ENCODE peak calls at places on chromosomes 11 and 22, in six cellular contexts. One of them, this sample, is unnamed.
A peak's percentile ranks its signal among the peaks of the same experiment; 100 is the strongest.

GRCh38 chr11:47986219-47986618 is 5.9 kb downstream of the PTPRJ start:
- DNase-seq in thoracic aorta: no peak
- DNase-seq in endodermal cell: no peak
- DNase-seq in adrenal gland: no peak
- DNase-seq in cardiac muscle cell: no peak
- DNase-seq in prostate gland: no peak
- DNase-seq in this sample: no peak

GRCh38 chr22:32587449-32587848 is 112.8 kb downstream of the FBXO7 start:
- DNase-seq in thoracic aorta: no peak
- DNase-seq in endodermal cell: no peak
- DNase-seq in adrenal gland: peak; percentile 62
- DNase-seq in cardiac muscle cell: no peak
- DNase-seq in prostate gland: no peak
- DNase-seq in this sample: no peak

GRCh38 chr11:122157540-122158173 is 41.6 kb upstream of the BLID start:
- DNase-seq in thoracic aorta: no peak
- DNase-seq in endodermal cell: no peak
- DNase-seq in adrenal gland: no peak
- DNase-seq in cardiac muscle cell: no peak
- DNase-seq in prostate gland: no peak
- DNase-seq in this sample: no peak

GRCh38 chr22:37417737-37418348 is 9.4 kb downstream of the ELFN2 start:
- DNase-seq in thoracic aorta: no peak
- DNase-seq in endodermal cell: no peak
- DNase-seq in adrenal gland: no peak
- DNase-seq in cardiac muscle cell: no peak
- DNase-seq in prostate gland: no peak
- DNase-seq in this sample: no peak

GRCh38 chr11:763549-764321 is 13.6 kb downstream of the GATD1 start:
- DNase-seq in thoracic aorta: no peak
- DNase-seq in endodermal cell: no peak
- DNase-seq in adrenal gland: no peak
- DNase-seq in cardiac muscle cell: no peak
- DNase-seq in prostate gland: no peak
- DNase-seq in this sample: no peak

GRCh38 chr11:132177106-132177505 is 806.7 kb downstream of the NTM start:
- DNase-seq in thoracic aorta: no peak
- DNase-seq in endodermal cell: no peak
- DNase-seq in adrenal gland: no peak
- DNase-seq in cardiac muscle cell: peak; percentile 81
- DNase-seq in prostate gland: no peak
- DNase-seq in this sample: peak; percentile 41

GRCh38 chr11:75308116-75308515 is 43.3 kb downstream of the ARRB1 start:
- DNase-seq in thoracic aorta: no peak
- DNase-seq in endodermal cell: no peak
- DNase-seq in adrenal gland: no peak
- DNase-seq in cardiac muscle cell: no peak
- DNase-seq in prostate gland: peak; percentile 53
- DNase-seq in this sample: no peak

GRCh38 chr11:119901657-119902577 is 172.9 kb upstream of the NECTIN1 start:
- DNase-seq in thoracic aorta: no peak
- DNase-seq in endodermal cell: no peak
- DNase-seq in adrenal gland: no peak
- DNase-seq in cardiac muscle cell: no peak
- DNase-seq in prostate gland: no peak
- DNase-seq in this sample: no peak

GRCh38 chr22:28981818-28982499 is 79.7 kb downstream of the C22orf31 start:
- DNase-seq in thoracic aorta: no peak
- DNase-seq in endodermal cell: no peak
- DNase-seq in adrenal gland: no peak
- DNase-seq in cardiac muscle cell: no peak
- DNase-seq in prostate gland: no peak
- DNase-seq in this sample: no peak

GRCh38 chr22:49916851-49917250 is 1.4 kb downstream of the ALG12 start:
- DNase-seq in thoracic aorta: no peak
- DNase-seq in endodermal cell: no peak
- DNase-seq in adrenal gland: no peak
- DNase-seq in cardiac muscle cell: no peak
- DNase-seq in prostate gland: no peak
- DNase-seq in this sample: no peak

GRCh38 chr22:42432020-42432596 is at the start of gene NFAM1:
- DNase-seq in thoracic aorta: no peak
- DNase-seq in endodermal cell: peak; percentile 56
- DNase-seq in adrenal gland: peak; percentile 70
- DNase-seq in cardiac muscle cell: no peak
- DNase-seq in prostate gland: no peak
- DNase-seq in this sample: peak; percentile 95

GRCh38 chr22:18992543-18993198 is 56.6 kb upstream of the PRODH start:
- DNase-seq in thoracic aorta: no peak
- DNase-seq in endodermal cell: no peak
- DNase-seq in adrenal gland: peak; percentile 9
- DNase-seq in cardiac muscle cell: no peak
- DNase-seq in prostate gland: no peak
- DNase-seq in this sample: no peak

GRCh38 chr11:93169950-93170561 is 27.7 kb downstream of the SLC36A4 start:
- DNase-seq in thoracic aorta: no peak
- DNase-seq in endodermal cell: no peak
- DNase-seq in adrenal gland: no peak
- DNase-seq in cardiac muscle cell: peak; percentile 42
- DNase-seq in prostate gland: no peak
- DNase-seq in this sample: peak; percentile 17

GRCh38 chr22:18968011-18968749 is 32.1 kb upstream of the PRODH start:
- DNase-seq in thoracic aorta: no peak
- DNase-seq in endodermal cell: peak; percentile 91
- DNase-seq in adrenal gland: no peak
- DNase-seq in cardiac muscle cell: peak; percentile 85
- DNase-seq in prostate gland: no peak
- DNase-seq in this sample: peak; percentile 44

GRCh38 chr22:43292633-43293025 is 50.5 kb downstream of the SCUBE1 start:
- DNase-seq in thoracic aorta: no peak
- DNase-seq in endodermal cell: no peak
- DNase-seq in adrenal gland: no peak
- DNase-seq in cardiac muscle cell: no peak
- DNase-seq in prostate gland: no peak
- DNase-seq in this sample: no peak

GRCh38 chr11:111691176-111691575 is 75.0 kb downstream of the PPP2R1B start:
- DNase-seq in thoracic aorta: no peak
- DNase-seq in endodermal cell: no peak
- DNase-seq in adrenal gland: no peak
- DNase-seq in cardiac muscle cell: no peak
- DNase-seq in prostate gland: no peak
- DNase-seq in this sample: no peak

GRCh38 chr11:34192481-34193401 is 87.3 kb downstream of the NAT10 start:
- DNase-seq in thoracic aorta: peak; percentile 70
- DNase-seq in endodermal cell: no peak
- DNase-seq in adrenal gland: peak; percentile 88
- DNase-seq in cardiac muscle cell: no peak
- DNase-seq in prostate gland: peak; percentile 38
- DNase-seq in this sample: no peak

GRCh38 chr22:44166877-44167276 is 13.8 kb upstream of the PARVG start:
- DNase-seq in thoracic aorta: no peak
- DNase-seq in endodermal cell: no peak
- DNase-seq in adrenal gland: no peak
- DNase-seq in cardiac muscle cell: no peak
- DNase-seq in prostate gland: no peak
- DNase-seq in this sample: no peak

GRCh38 chr11:72627594-72628281 is 46.5 kb downstream of the PDE2A start:
- DNase-seq in thoracic aorta: no peak
- DNase-seq in endodermal cell: no peak
- DNase-seq in adrenal gland: no peak
- DNase-seq in cardiac muscle cell: no peak
- DNase-seq in prostate gland: no peak
- DNase-seq in this sample: no peak

GRCh38 chr11:73326929-73327811 is 19.1 kb downstream of the ARHGEF17 start:
- DNase-seq in thoracic aorta: no peak
- DNase-seq in endodermal cell: no peak
- DNase-seq in adrenal gland: no peak
- DNase-seq in cardiac muscle cell: no peak
- DNase-seq in prostate gland: no peak
- DNase-seq in this sample: peak; percentile 68

GRCh38 chr11:20457934-20458333 is 70.4 kb downstream of the PRMT3 start:
- DNase-seq in thoracic aorta: no peak
- DNase-seq in endodermal cell: no peak
- DNase-seq in adrenal gland: no peak
- DNase-seq in cardiac muscle cell: no peak
- DNase-seq in prostate gland: no peak
- DNase-seq in this sample: no peak

GRCh38 chr11:23021287-23021863 is 161.1 kb upstream of the CCDC179 start:
- DNase-seq in thoracic aorta: no peak
- DNase-seq in endodermal cell: peak; percentile 67
- DNase-seq in adrenal gland: peak; percentile 67
- DNase-seq in cardiac muscle cell: peak; percentile 56
- DNase-seq in prostate gland: no peak
- DNase-seq in this sample: peak; percentile 19
- TF ChIP-seq CTCF in thoracic aorta: no peak
- TF ChIP-seq CTCF in endodermal cell: peak; percentile 93
- TF ChIP-seq CTCF in adrenal gland: peak; percentile 53
- TF ChIP-seq CTCF in cardiac muscle cell: peak; percentile 68
- TF ChIP-seq CTCF in prostate gland: peak; percentile 38
- TF ChIP-seq CTCF in this sample: peak; percentile 38

GRCh38 chr22:27687984-27688545 is 113.5 kb downstream of the MN1 start:
- DNase-seq in thoracic aorta: no peak
- DNase-seq in endodermal cell: peak; percentile 55
- DNase-seq in adrenal gland: no peak
- DNase-seq in cardiac muscle cell: no peak
- DNase-seq in prostate gland: no peak
- DNase-seq in this sample: no peak

GRCh38 chr22:27689664-27690063 is 111.9 kb downstream of the MN1 start:
- DNase-seq in thoracic aorta: no peak
- DNase-seq in endodermal cell: no peak
- DNase-seq in adrenal gland: no peak
- DNase-seq in cardiac muscle cell: no peak
- DNase-seq in prostate gland: no peak
- DNase-seq in this sample: no peak

GRCh38 chr22:27697888-27698287 is 103.7 kb downstream of the MN1 start:
- DNase-seq in thoracic aorta: no peak
- DNase-seq in endodermal cell: no peak
- DNase-seq in adrenal gland: no peak
- DNase-seq in cardiac muscle cell: no peak
- DNase-seq in prostate gland: no peak
- DNase-seq in this sample: no peak

GRCh38 chr22:27690596-27690995 is 111.0 kb downstream of the MN1 start:
- DNase-seq in thoracic aorta: no peak
- DNase-seq in endodermal cell: no peak
- DNase-seq in adrenal gland: no peak
- DNase-seq in cardiac muscle cell: no peak
- DNase-seq in prostate gland: no peak
- DNase-seq in this sample: no peak

DNA sequence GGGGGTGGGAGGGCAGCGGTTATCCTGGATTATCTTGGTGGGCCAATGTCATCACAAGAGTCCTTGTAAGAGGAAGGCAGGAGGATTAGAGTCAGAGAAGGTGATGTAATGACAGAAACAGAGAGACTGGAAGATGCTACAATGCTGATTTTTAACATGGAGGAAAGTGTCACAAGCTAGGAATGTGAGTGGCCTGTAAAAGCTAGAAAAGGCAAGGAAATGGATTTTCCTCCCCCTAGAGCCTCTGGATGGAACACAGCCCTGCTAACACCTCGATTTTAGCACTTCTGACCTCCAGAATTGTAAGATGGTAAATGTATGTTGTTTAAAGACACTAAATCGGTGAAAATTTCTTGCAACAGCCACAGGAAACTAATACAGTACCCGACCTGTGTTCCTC is 109.3 kb downstream of the MN1 start:
- DNase-seq in thoracic aorta: no peak
- DNase-seq in endodermal cell: no peak
- DNase-seq in adrenal gland: no peak
- DNase-seq in cardiac muscle cell: no peak
- DNase-seq in prostate gland: no peak
- DNase-seq in this sample: no peak
- TF ChIP-seq CTCF in thoracic aorta: no peak
- TF ChIP-seq CTCF in endodermal cell: peak; percentile 41
- TF ChIP-seq CTCF in adrenal gland: no peak
- TF ChIP-seq CTCF in cardiac muscle cell: no peak
- TF ChIP-seq CTCF in prostate gland: no peak
- TF ChIP-seq CTCF in this sample: no peak

DNA sequence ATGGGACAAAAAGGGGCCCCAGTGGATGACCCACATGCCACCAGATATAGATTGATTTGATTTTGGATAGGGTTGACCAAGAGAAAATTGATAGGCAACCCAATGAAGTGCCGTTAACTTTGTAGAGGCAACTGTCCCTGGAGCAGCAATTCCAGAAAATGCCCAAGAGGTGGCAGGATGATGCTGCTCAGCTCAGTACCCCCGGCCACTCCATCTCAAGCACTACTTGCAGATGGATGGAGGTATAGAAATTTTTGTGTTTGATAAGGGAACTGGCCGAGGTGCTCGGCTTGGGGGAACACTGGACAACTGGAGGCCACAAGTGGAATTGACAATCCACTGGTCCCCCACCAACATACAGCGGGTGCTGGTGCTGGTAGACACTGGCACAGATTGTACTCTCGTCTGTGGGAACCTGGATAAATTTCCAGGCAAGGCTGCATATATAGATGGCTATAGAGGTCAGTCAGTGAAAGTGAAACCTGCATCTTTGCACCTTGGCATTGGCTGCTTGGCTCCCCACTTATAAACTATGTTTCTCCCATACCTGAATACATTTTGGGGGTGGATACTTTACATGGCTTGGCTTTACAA is 86.3 kb downstream of the CCDC83 start:
- DNase-seq in thoracic aorta: no peak
- DNase-seq in endodermal cell: peak; percentile 83
- DNase-seq in adrenal gland: peak; percentile 85
- DNase-seq in cardiac muscle cell: peak; percentile 72
- DNase-seq in prostate gland: peak; percentile 37
- DNase-seq in this sample: peak; percentile 76
- TF ChIP-seq CTCF in thoracic aorta: peak; percentile 67
- TF ChIP-seq CTCF in endodermal cell: peak; percentile 84
- TF ChIP-seq CTCF in adrenal gland: peak; percentile 79
- TF ChIP-seq CTCF in cardiac muscle cell: peak; percentile 78
- TF ChIP-seq CTCF in prostate gland: peak; percentile 61
- TF ChIP-seq CTCF in this sample: peak; percentile 71

DNA sequence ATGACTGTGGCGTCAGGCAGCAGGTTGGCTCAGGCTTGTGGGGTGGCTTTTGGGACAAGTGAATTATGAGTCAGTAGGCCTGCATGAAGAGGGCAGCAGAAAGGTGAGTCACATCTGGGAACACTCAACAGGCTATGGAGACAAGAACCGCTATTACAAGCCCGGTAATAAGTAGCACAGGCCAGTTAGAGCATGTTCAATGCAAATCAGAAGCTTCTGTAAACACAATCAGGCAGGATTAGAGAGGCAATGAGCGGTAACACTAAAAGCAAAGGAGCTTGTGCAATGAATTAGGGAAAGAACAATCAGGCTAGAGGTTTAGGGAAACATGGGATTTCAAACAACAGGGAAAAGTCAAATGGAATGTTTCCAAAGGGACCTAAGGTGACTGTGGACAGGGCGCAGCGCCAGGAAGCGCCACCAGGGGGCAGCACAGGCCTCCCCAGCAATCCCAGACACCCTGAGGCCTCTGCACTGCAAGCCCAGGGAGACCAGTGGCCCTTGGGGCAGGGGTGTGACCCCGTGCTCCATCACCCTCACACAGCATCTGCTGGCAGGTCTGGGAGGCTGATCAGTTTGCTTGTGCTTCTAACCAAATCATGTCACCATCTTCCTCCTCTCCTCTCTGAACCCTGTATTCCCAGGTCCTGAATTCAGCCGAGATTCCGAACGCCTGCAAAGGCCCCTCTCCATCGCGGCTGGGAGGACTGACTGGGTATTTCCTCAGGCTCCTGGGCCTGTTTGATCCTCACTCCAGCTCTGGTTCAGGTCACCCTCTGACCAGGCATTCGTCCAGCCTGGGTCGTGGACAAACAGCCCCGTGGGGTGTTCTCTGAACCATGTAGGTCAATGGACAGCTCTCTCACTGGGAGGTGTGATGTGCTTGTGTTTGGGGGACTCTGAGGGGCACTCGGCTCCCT is 50.0 kb downstream of the C11orf58 start:
- DNase-seq in thoracic aorta: no peak
- DNase-seq in endodermal cell: peak; percentile 94
- DNase-seq in adrenal gland: peak; percentile 90
- DNase-seq in cardiac muscle cell: peak; percentile 74
- DNase-seq in prostate gland: peak; percentile 67
- DNase-seq in this sample: peak; percentile 65
- TF ChIP-seq CTCF in thoracic aorta: peak; percentile 96
- TF ChIP-seq CTCF in endodermal cell: peak; percentile 99
- TF ChIP-seq CTCF in adrenal gland: peak; percentile 88
- TF ChIP-seq CTCF in cardiac muscle cell: peak; percentile 99
- TF ChIP-seq CTCF in prostate gland: peak; percentile 87
- TF ChIP-seq CTCF in this sample: peak; percentile 96